ENCODE peak calls at places on chromosomes 12 and 14, in four cellular contexts. Q is GM12878, J is HCT116, O is SK-N-SH. T is an unnamed sample.
A peak's percentile ranks its signal among the peaks of the same experiment; 100 is the strongest.

GRCh38 chr12:67925077-67925476 is 64.2 kb upstream of the IFNG-AS1 start:
- DNase-seq in O (no peak), J (no peak), Q (no peak), T (no peak)

GRCh38 chr12:18462437-18462836 is 201.1 kb downstream of the PIK3C2G start:
- DNase-seq in O (no peak), Q (no peak), J (no peak), T (peak; percentile 79)

GRCh38 chr14:24678801-24679247 is 44.8 kb upstream of the GZMB start:
- DNase-seq in J (peak; percentile 82), O (peak; percentile 70), Q (peak; percentile 72), T (peak; percentile 86)

GRCh38 chr12:88029093-88029665 is at the start of gene C12orf50:
- DNase-seq in J (no peak), O (no peak), Q (no peak), T (no peak)

GRCh38 chr14:105358943-105359342 is 39.4 kb upstream of the TEX22 start:
- DNase-seq in O (no peak), J (no peak), Q (no peak), T (no peak)

GRCh38 chr14:56501909-56502530 is 77.6 kb upstream of the TMEM260 start:
- DNase-seq in O (no peak), Q (no peak), J (no peak), T (no peak)

GRCh38 chr14:47302121-47302520 is 373.3 kb downstream of the MDGA2 start:
- DNase-seq in Q (no peak), J (no peak), O (no peak), T (no peak)

GRCh38 chr12:59716049-59716448 is 120.2 kb downstream of the SLC16A7 start:
- DNase-seq in J (no peak), O (no peak), Q (no peak), T (peak; percentile 15)

GRCh38 chr14:100536141-100536540 is 51.1 kb downstream of the BEGAIN start:
- DNase-seq in J (no peak), Q (no peak), O (peak; percentile 73), T (no peak)

GRCh38 chr14:99260652-99261551 is 11.1 kb downstream of the BCL11B start:
- DNase-seq in Q (no peak), J (no peak), O (no peak), T (no peak)

GRCh38 chr12:94173660-94174265 is 25.4 kb downstream of the PLXNC1 start:
- DNase-seq in O (no peak), J (no peak), Q (no peak), T (no peak)

GRCh38 chr14:103198429-103199140 is 75.3 kb downstream of the TNFAIP2 start:
- DNase-seq in O (no peak), Q (no peak), J (no peak), T (peak; percentile 74)

GRCh38 chr12:18375131-18375530 is 113.8 kb downstream of the PIK3C2G start:
- DNase-seq in Q (no peak), J (no peak), O (no peak), T (peak; percentile 11)

GRCh38 chr12:53277981-53278380 is 9.9 kb downstream of the ESPL1 start:
- DNase-seq in O (no peak), J (no peak), Q (no peak), T (no peak)

GRCh38 chr12:106004289-106004688 is 134.5 kb downstream of the NUAK1 start:
- DNase-seq in O (no peak), J (no peak), Q (no peak), T (no peak)

GRCh38 chr12:106251636-106252035 is 3.8 kb upstream of the CKAP4 start:
- DNase-seq in Q (no peak), O (no peak), J (no peak), T (peak; percentile 56)

GRCh38 chr14:45743884-45744283 is 490.9 kb upstream of the MIS18BP1 start:
- DNase-seq in J (peak; percentile 22), Q (no peak), O (no peak), T (no peak)

GRCh38 chr14:34655959-34656358 is 26.0 kb upstream of the SNX6 start:
- DNase-seq in J (no peak), Q (no peak), O (no peak), T (no peak)

GRCh38 chr12:93572712-93573551 is 457 bp downstream of the SOCS2 start:
- DNase-seq in Q (no peak), J (no peak), O (peak; percentile 32), T (peak; percentile 23)

GRCh38 chr14:76509291-76509690 is 133.4 kb downstream of the ESRRB start:
- DNase-seq in O (no peak), Q (no peak), J (no peak), T (no peak)

GRCh38 chr12:3129301-3130052 is 52.3 kb downstream of the TSPAN9 start:
- DNase-seq in Q (peak; percentile 25), O (no peak), J (no peak), T (peak; percentile 88)

GRCh38 chr12:27652174-27652763 is 44.0 kb upstream of the REP15 start:
- DNase-seq in J (peak; percentile 58), Q (peak; percentile 8), O (peak; percentile 54), T (peak; percentile 84)

GRCh38 chr14:97827746-97828145 is 1030.6 kb downstream of the VRK1 start:
- DNase-seq in J (no peak), Q (no peak), O (no peak), T (no peak)

GRCh38 chr12:102406033-102406584 is 74.3 kb downstream of the IGF1 start:
- DNase-seq in Q (peak; percentile 77), J (no peak), O (peak; percentile 46), T (peak; percentile 15)

GRCh38 chr12:4194661-4195060 is 78.9 kb upstream of the CCND2 start:
- DNase-seq in O (no peak), Q (no peak), J (no peak), T (no peak)

GRCh38 chr14:20602583-20602982 is 11.4 kb upstream of the RNASE12 start:
- DNase-seq in J (no peak), O (no peak), Q (no peak), T (no peak)

GRCh38 chr12:21823581-21823980 is 49.1 kb upstream of the KCNJ8 start:
- DNase-seq in J (no peak), Q (no peak), O (no peak), T (no peak)

GRCh38 chr14:22266141-22266442 is 322.9 kb downstream of the DAD1 start:
- DNase-seq in J (no peak), Q (no peak), O (no peak), T (peak; percentile 18)

GRCh38 chr14:33534636-33535035 is 416.2 kb downstream of the EGLN3 start:
- DNase-seq in J (no peak), Q (no peak), O (no peak), T (no peak)

GRCh38 chr12:42023733-42024494 is 120.8 kb downstream of the GXYLT1 start:
- DNase-seq in Q (peak; percentile 21), J (peak; percentile 44), O (peak; percentile 71), T (peak; percentile 64)

GRCh38 chr14:104580961-104581360 is 1.4 kb downstream of the C14orf180 start:
- DNase-seq in Q (no peak), J (no peak), O (peak; percentile 83), T (peak; percentile 4)

GRCh38 chr14:104844306-104845032 is 20.6 kb upstream of the CEP170B start:
- DNase-seq in Q (no peak), O (no peak), J (no peak), T (no peak)

DNA sequence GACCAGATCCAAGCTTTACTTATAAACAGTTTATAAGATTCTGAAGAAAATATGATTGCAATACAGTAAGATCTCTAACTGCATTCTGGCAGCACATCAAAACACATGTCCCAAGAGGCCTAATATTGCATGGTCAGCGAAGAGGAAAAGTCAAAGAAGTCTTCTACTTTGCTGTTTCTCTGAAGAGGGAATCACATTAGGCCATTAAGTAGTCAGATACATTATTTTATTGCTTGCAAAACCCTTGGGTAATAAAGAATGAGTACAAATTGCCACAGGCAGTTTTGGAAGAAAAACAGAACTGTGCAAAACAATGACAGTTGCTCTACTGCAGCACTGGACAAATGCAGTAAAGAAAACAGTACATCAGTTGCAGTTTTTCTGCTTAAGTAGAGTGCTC is 211.9 kb downstream of the MED13L start:
- DNase-seq in J (no peak), Q (no peak), O (no peak), T (no peak)
- TF ChIP-seq RAD21 in J (no peak), Q (no peak), O (no peak), T (no peak)

GRCh38 chr12:6199531-6200265 is 502 bp upstream of the CD9 start:
- DNase-seq in Q (no peak), O (no peak), J (no peak), T (no peak)

GRCh38 chr12:6195665-6196535 is 4.3 kb upstream of the CD9 start:
- DNase-seq in Q (peak; percentile 16), J (peak; percentile 72), O (peak; percentile 96), T (peak; percentile 91)

GRCh38 chr12:6198556-6198955 is 1.6 kb upstream of the CD9 start:
- DNase-seq in Q (no peak), O (no peak), J (no peak), T (no peak)

GRCh38 chr12:6199211-6199530 is 1.0 kb upstream of the CD9 start:
- DNase-seq in O (no peak), Q (no peak), J (no peak), T (no peak)

DNA sequence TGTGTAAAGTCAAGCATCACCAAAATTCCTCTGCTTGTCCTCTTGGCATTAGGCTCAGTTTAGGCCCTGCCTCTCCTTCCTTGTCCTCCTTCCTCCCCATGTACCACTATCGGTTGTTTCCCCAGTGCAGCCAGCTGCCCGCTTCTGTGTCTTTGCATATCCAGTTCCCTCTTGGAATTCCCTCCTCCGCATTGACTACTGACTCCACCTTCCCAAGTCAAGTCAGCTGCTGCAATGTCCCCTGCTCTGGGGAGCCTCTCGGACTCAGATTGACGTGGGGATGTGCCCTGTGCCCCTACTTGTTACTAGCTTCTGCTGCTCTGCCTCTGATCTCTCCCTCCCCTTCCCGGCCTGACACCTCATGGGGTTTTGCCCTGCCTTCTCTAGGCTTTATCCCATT is 2.2 kb upstream of the CD9 start:
- DNase-seq in J (no peak), Q (no peak), O (no peak), T (no peak)
- TF ChIP-seq RAD21 in J (no peak), Q (no peak), O (no peak), T (no peak)

DNA sequence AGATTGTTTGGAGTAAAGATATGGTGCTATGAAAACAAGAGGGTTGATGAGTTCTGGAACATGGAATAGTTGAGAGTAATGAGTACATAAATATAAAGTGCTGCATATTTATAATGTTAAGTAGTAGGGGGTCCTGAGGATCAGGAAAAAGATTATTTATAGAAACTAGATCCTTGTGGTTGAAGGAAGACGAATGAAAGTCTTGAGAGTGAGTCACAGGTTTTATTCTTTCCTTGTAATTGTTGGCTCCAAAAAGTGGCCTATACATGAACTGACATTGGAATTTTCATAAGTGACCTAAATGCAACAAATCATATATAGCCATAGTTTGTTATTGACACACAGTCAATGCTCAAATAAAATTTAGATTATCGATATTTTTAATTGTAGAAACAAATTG is 440.4 kb upstream of the PRICKLE1 start:
- DNase-seq in Q (no peak), O (no peak), J (no peak), T (peak; percentile 45)
- TF ChIP-seq RAD21 in Q (no peak), O (no peak), J (no peak), T (no peak)

DNA sequence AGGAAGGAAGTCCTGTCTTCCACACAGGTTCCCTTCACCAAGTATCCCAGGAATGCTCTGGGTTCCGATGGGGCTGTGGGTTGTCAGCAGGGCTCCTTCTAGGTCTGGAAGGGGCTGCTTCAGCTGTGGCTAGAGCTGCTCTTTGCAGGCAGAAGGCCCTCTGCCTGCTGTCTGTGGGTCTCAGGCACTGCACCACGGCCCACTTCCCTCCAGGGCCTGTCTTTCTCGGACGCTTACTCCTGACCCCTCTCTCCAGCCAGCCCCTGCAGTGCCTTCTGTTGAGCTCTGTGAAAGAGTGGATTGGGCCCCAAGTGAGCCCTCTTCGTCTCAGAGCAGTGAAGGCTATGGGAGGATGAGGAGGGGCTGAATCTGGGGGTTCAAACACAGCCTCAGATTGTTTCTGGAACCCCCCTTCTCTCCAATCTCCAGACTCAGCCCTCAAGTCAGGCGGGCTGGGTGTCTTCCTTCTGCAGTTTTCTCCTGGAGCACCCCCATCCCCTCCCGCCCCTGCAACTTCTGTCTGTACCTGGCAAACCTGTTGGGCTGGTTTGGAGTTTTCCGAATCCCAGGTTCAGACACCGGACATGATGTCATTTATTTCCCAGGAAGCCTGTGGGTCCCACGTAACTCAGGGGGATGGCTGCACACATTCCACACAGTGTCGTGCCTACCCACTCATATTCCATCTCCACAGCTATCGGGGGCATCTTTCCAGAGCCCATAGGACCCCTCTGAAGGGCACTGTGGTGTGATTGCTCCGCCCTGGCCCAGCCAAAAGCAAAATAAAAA is 24.9 kb upstream of the SPPL3 start:
- DNase-seq in O (no peak), J (peak; percentile 90), Q (no peak), T (no peak)
- TF ChIP-seq RAD21 in O (no peak), J (no peak), Q (no peak), T (no peak)

T was measured in IMR-90.